ENCODE peak calls at places on chromosome 11, in six cellular contexts. One of them, this sample, is unnamed.

GRCh38 chr11:65773784-65774411 is 6.9 kb downstream of the AP5B1 start:
- DNase-seq in K562: no peak
- DNase-seq in GM12878: no peak
- DNase-seq in right atrium auricular region: peak; percentile 51
- DNase-seq in SJCRH30: no peak
- DNase-seq in Caco-2: no peak
- DNase-seq in this sample: no peak

GRCh38 chr11:97883086-97883485 is 1137.7 kb upstream of the CNTN5 start:
- DNase-seq in K562: no peak
- DNase-seq in GM12878: no peak
- DNase-seq in right atrium auricular region: no peak
- DNase-seq in SJCRH30: no peak
- DNase-seq in Caco-2: no peak
- DNase-seq in this sample: no peak

GRCh38 chr11:59800390-59801037 is 10.1 kb downstream of the MRPL16 start:
- DNase-seq in K562: no peak
- DNase-seq in GM12878: no peak
- DNase-seq in right atrium auricular region: no peak
- DNase-seq in SJCRH30: no peak
- DNase-seq in Caco-2: no peak
- DNase-seq in this sample: no peak

GRCh38 chr11:78449866-78450265 is 32.2 kb upstream of the GAB2 start:
- DNase-seq in K562: no peak
- DNase-seq in GM12878: no peak
- DNase-seq in right atrium auricular region: no peak
- DNase-seq in SJCRH30: no peak
- DNase-seq in Caco-2: no peak
- DNase-seq in this sample: no peak

GRCh38 chr11:122330466-122330865 is 214.5 kb upstream of the BLID start:
- DNase-seq in K562: no peak
- DNase-seq in GM12878: no peak
- DNase-seq in right atrium auricular region: no peak
- DNase-seq in SJCRH30: no peak
- DNase-seq in Caco-2: no peak
- DNase-seq in this sample: no peak

GRCh38 chr11:66651011-66651410 is 12.5 kb downstream of the RBM4 start:
- DNase-seq in K562: no peak
- DNase-seq in GM12878: no peak
- DNase-seq in right atrium auricular region: no peak
- DNase-seq in SJCRH30: no peak
- DNase-seq in Caco-2: no peak
- DNase-seq in this sample: no peak

GRCh38 chr11:15920856-15921629 is 435.3 kb downstream of the SOX6 start:
- DNase-seq in K562: no peak
- DNase-seq in GM12878: no peak
- DNase-seq in right atrium auricular region: no peak
- DNase-seq in SJCRH30: no peak
- DNase-seq in Caco-2: no peak
- DNase-seq in this sample: no peak

GRCh38 chr11:22458141-22458540 is 120.0 kb downstream of the SLC17A6 start:
- DNase-seq in K562: no peak
- DNase-seq in GM12878: no peak
- DNase-seq in right atrium auricular region: no peak
- DNase-seq in SJCRH30: no peak
- DNase-seq in Caco-2: no peak
- DNase-seq in this sample: no peak

GRCh38 chr11:8709002-8709672 is 26.5 kb downstream of the RPL27A start:
- DNase-seq in K562: no peak
- DNase-seq in GM12878: no peak
- DNase-seq in right atrium auricular region: peak; percentile 90
- DNase-seq in SJCRH30: peak; percentile 38
- DNase-seq in Caco-2: no peak
- DNase-seq in this sample: no peak

GRCh38 chr11:18001191-18001590 is 11.7 kb downstream of the SERGEF start:
- DNase-seq in K562: no peak
- DNase-seq in GM12878: no peak
- DNase-seq in right atrium auricular region: no peak
- DNase-seq in SJCRH30: no peak
- DNase-seq in Caco-2: no peak
- DNase-seq in this sample: no peak

GRCh38 chr11:34394771-34395300 is 37.0 kb upstream of the ABTB2 start:
- DNase-seq in K562: no peak
- DNase-seq in GM12878: no peak
- DNase-seq in right atrium auricular region: no peak
- DNase-seq in SJCRH30: no peak
- DNase-seq in Caco-2: no peak
- DNase-seq in this sample: peak; percentile 67

GRCh38 chr11:67583319-67584204 is at the start of gene GSTP1:
- DNase-seq in K562: peak; percentile 94
- DNase-seq in GM12878: no peak
- DNase-seq in right atrium auricular region: peak; percentile 93
- DNase-seq in SJCRH30: peak; percentile 86
- DNase-seq in Caco-2: peak; percentile 98
- DNase-seq in this sample: peak; percentile 94

GRCh38 chr11:120404495-120404894 is 68.3 kb downstream of the ARHGEF12 start:
- DNase-seq in K562: no peak
- DNase-seq in GM12878: no peak
- DNase-seq in right atrium auricular region: no peak
- DNase-seq in SJCRH30: no peak
- DNase-seq in Caco-2: no peak
- DNase-seq in this sample: no peak

GRCh38 chr11:7610393-7610792 is 62.9 kb downstream of the CYB5R2 start:
- DNase-seq in K562: no peak
- DNase-seq in GM12878: no peak
- DNase-seq in right atrium auricular region: no peak
- DNase-seq in SJCRH30: no peak
- DNase-seq in Caco-2: no peak
- DNase-seq in this sample: no peak

GRCh38 chr11:74559110-74559933 is 33.1 kb upstream of the POLD3 start:
- DNase-seq in K562: no peak
- DNase-seq in GM12878: no peak
- DNase-seq in right atrium auricular region: no peak
- DNase-seq in SJCRH30: no peak
- DNase-seq in Caco-2: no peak
- DNase-seq in this sample: no peak

GRCh38 chr11:78744202-78744601 is 169.5 kb upstream of the NARS2 start:
- DNase-seq in K562: no peak
- DNase-seq in GM12878: no peak
- DNase-seq in right atrium auricular region: no peak
- DNase-seq in SJCRH30: no peak
- DNase-seq in Caco-2: no peak
- DNase-seq in this sample: no peak

GRCh38 chr11:117851091-117851490 is 25.4 kb downstream of the FXYD6 start:
- DNase-seq in K562: no peak
- DNase-seq in GM12878: no peak
- DNase-seq in right atrium auricular region: peak; percentile 50
- DNase-seq in SJCRH30: no peak
- DNase-seq in Caco-2: no peak
- DNase-seq in this sample: no peak

GRCh38 chr11:74182635-74183034 is 11.5 kb downstream of the PPME1 start:
- DNase-seq in K562: no peak
- DNase-seq in GM12878: no peak
- DNase-seq in right atrium auricular region: no peak
- DNase-seq in SJCRH30: no peak
- DNase-seq in Caco-2: no peak
- DNase-seq in this sample: peak; percentile 42

DNA sequence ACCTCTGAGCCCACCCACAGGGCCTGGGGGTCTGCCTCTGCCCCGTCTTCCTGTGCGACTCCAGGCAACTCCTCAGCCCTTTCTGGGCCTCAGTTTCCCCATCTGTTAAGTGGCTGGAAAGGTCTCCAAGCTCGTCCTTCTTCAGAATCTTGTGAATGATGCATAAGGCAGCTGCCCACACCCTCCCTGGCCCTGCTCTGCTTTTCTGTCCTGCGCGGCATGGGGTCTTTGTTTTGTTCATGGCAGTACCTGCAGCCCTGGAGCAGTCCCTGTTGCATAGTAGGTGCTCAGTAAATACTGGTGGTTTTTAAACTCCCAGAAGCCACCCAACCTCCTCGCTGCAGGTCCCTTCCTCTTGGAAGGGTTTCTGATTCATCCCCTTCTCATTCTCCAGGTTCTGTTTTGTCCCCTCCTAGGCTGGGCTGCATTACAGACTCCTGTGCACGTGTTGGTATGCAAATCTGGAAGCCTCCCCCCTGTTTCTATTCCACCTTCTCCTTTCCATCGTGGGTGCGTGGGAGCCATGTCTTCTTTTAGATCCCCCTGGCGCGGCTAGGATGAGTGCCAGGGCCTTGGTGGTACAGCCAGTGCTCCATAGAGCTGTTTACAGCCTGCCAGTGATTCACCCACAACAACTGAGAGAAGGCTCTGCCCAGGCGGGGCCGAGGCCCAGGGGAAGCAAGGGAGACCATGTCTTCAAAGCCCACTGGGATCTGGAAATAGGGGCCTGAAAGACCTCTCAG is 19.3 kb upstream of the SYT7 start:
- DNase-seq in K562: no peak
- DNase-seq in GM12878: no peak
- DNase-seq in right atrium auricular region: no peak
- DNase-seq in SJCRH30: no peak
- DNase-seq in Caco-2: no peak
- DNase-seq in this sample: no peak
- H3K4me1 ChIP-seq in K562: no peaks in the 10 kb centered on the region
- H3K4me1 ChIP-seq in GM12878: no peaks in the 10 kb centered on the region
- H3K4me1 ChIP-seq in right atrium auricular region: peaks cover 38% of the 10 kb centered on the region
- H3K4me1 ChIP-seq in SJCRH30: peaks cover 4% of the 10 kb centered on the region
- H3K4me1 ChIP-seq in Caco-2: peaks cover 35% of the 10 kb centered on the region
- H3K4me1 ChIP-seq in this sample: peaks cover 23% of the 10 kb centered on the region

GRCh38 chr11:46345881-46346484 is 1.3 kb upstream of the DGKZ start:
- DNase-seq in K562: no peak
- DNase-seq in GM12878: no peak
- DNase-seq in right atrium auricular region: no peak
- DNase-seq in SJCRH30: no peak
- DNase-seq in Caco-2: no peak
- DNase-seq in this sample: no peak
- H3K4me1 ChIP-seq in K562: peaks cover 15% of the 10 kb centered on the region
- H3K4me1 ChIP-seq in GM12878: peaks cover 32% of the 10 kb centered on the region
- H3K4me1 ChIP-seq in right atrium auricular region: peaks cover 85% of the 10 kb centered on the region
- H3K4me1 ChIP-seq in SJCRH30: peaks cover 15% of the 10 kb centered on the region
- H3K4me1 ChIP-seq in Caco-2: peaks cover 11% of the 10 kb centered on the region
- H3K4me1 ChIP-seq in this sample: peaks cover 36% of the 10 kb centered on the region

DNA sequence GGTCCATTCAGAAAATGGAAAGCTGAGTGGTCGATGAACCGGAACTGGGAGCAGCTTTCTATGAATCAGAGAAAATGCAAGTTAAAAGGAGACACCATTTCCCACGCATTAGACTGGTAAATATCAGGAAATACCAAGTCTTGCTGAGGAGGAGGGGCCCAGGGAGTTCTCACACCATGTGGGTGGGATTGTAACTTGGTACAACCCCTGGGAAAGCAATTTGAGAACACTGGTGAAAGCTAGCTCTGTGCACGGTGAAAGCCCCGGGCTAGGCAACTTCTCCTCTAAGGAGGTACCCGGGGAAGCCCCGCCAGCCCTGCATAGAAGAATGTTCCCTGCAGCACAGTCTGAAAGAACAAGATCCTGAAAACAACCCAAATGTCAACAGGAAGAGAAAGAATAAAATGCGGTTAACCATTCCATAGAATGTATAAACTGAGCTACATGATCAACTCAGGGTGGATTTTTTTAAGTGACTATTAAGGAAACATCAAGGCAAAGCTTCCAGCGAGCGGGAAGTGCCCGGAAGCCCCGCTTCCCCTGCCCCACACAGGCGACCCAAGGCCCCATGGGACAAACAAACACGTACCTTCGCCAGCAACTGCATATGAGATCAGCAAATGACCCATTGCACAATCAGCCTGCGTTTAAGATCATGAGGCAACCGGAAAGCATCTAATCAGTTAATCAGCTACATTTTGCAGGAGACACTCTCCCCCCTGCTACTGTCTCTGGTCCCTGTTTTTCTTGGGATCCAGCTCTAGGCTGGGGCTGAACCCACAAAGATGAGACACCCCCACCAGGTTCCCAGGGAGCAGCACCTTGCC is 11.3 kb downstream of the SHANK2 start:
- DNase-seq in K562: no peak
- DNase-seq in GM12878: peak; percentile 38
- DNase-seq in right atrium auricular region: no peak
- DNase-seq in SJCRH30: peak; percentile 21
- DNase-seq in Caco-2: peak; percentile 35
- DNase-seq in this sample: peak; percentile 97
- H3K4me1 ChIP-seq in K562: no peaks in the 10 kb centered on the region
- H3K4me1 ChIP-seq in GM12878: no peaks in the 10 kb centered on the region
- H3K4me1 ChIP-seq in right atrium auricular region: no peaks in the 10 kb centered on the region
- H3K4me1 ChIP-seq in SJCRH30: no peaks in the 10 kb centered on the region
- H3K4me1 ChIP-seq in Caco-2: no peaks in the 10 kb centered on the region
- H3K4me1 ChIP-seq in this sample: peaks cover 25% of the 10 kb centered on the region

GRCh38 chr11:3140291-3140603 is 24.9 kb downstream of the OSBPL5 start:
- DNase-seq in K562: no peak
- DNase-seq in GM12878: no peak
- DNase-seq in right atrium auricular region: no peak
- DNase-seq in SJCRH30: no peak
- DNase-seq in Caco-2: no peak
- DNase-seq in this sample: no peak

GRCh38 chr11:3137486-3138177 is 27.5 kb downstream of the OSBPL5 start:
- DNase-seq in K562: no peak
- DNase-seq in GM12878: no peak
- DNase-seq in right atrium auricular region: no peak
- DNase-seq in SJCRH30: peak; percentile 71
- DNase-seq in Caco-2: no peak
- DNase-seq in this sample: no peak

GRCh38 chr11:3139086-3139440 is 26.0 kb downstream of the OSBPL5 start:
- DNase-seq in K562: no peak
- DNase-seq in GM12878: no peak
- DNase-seq in right atrium auricular region: no peak
- DNase-seq in SJCRH30: no peak
- DNase-seq in Caco-2: no peak
- DNase-seq in this sample: no peak

GRCh38 chr11:3138178-3139085 is 26.7 kb downstream of the OSBPL5 start:
- DNase-seq in K562: peak; percentile 42
- DNase-seq in GM12878: no peak
- DNase-seq in right atrium auricular region: no peak
- DNase-seq in SJCRH30: peak; percentile 34
- DNase-seq in Caco-2: no peak
- DNase-seq in this sample: no peak

GRCh38 chr11:3139481-3140290 is 25.4 kb downstream of the OSBPL5 start:
- DNase-seq in K562: no peak
- DNase-seq in GM12878: no peak
- DNase-seq in right atrium auricular region: no peak
- DNase-seq in SJCRH30: no peak
- DNase-seq in Caco-2: no peak
- DNase-seq in this sample: no peak
- H3K4me1 ChIP-seq in K562: no peaks in the 10 kb centered on the region
- H3K4me1 ChIP-seq in GM12878: no peaks in the 10 kb centered on the region
- H3K4me1 ChIP-seq in right atrium auricular region: peaks cover 34% of the 10 kb centered on the region
- H3K4me1 ChIP-seq in SJCRH30: peaks cover 42% of the 10 kb centered on the region
- H3K4me1 ChIP-seq in Caco-2: no peaks in the 10 kb centered on the region
- H3K4me1 ChIP-seq in this sample: no peaks in the 10 kb centered on the region